ENCODE peak calls at places on chromosome 3, in six cellular contexts. X, R, Q, E, T and N are unnamed samples.

GRCh38 chr3:61882253-61882652 is 320.9 kb downstream of the PTPRG start:
- DNase-seq in T (no peak), R (no peak), E (no peak), Q (no peak), X (no peak), N (no peak)

GRCh38 chr3:105967117-105967516 is 98.3 kb upstream of the CBLB start:
- DNase-seq in Q (no peak), X (no peak), E (no peak), R (peak; percentile 42), T (no peak), N (peak; percentile 57)

GRCh38 chr3:58640700-58641372 is 25.7 kb downstream of the FAM3D start:
- DNase-seq in Q (peak; percentile 50), T (peak; percentile 78), R (peak; percentile 74), E (peak; percentile 84), X (peak; percentile 84), N (peak; percentile 53)

GRCh38 chr3:14507757-14508504 is 32.2 kb downstream of the GRIP2 start:
- DNase-seq in R (no peak), X (no peak), E (no peak), Q (no peak), T (peak; percentile 22), N (no peak)

GRCh38 chr3:8964436-8965370 is 1.4 kb upstream of the RAD18 start:
- DNase-seq in E (no peak), R (peak; percentile 70), T (peak; percentile 81), Q (peak; percentile 75), X (no peak), N (peak; percentile 33)

GRCh38 chr3:196712514-196713413 is 587 bp downstream of the PIGX start:
- DNase-seq in R (peak; percentile 57), T (peak; percentile 82), E (peak; percentile 88), Q (no peak), X (peak; percentile 80), N (peak; percentile 44)

GRCh38 chr3:52092891-52093290 is 36.5 kb upstream of the DUSP7 start:
- DNase-seq in R (no peak), Q (no peak), E (peak; percentile 34), T (no peak), X (peak; percentile 26), N (no peak)

GRCh38 chr3:172104471-172105072 is 65.2 kb downstream of the FNDC3B start:
- DNase-seq in T (no peak), X (no peak), Q (no peak), R (no peak), E (no peak), N (peak; percentile 31)

GRCh38 chr3:105195260-105195659 is 171.4 kb upstream of the ALCAM start:
- DNase-seq in T (no peak), Q (no peak), X (no peak), E (no peak), R (peak; percentile 65), N (peak; percentile 28)

DNA sequence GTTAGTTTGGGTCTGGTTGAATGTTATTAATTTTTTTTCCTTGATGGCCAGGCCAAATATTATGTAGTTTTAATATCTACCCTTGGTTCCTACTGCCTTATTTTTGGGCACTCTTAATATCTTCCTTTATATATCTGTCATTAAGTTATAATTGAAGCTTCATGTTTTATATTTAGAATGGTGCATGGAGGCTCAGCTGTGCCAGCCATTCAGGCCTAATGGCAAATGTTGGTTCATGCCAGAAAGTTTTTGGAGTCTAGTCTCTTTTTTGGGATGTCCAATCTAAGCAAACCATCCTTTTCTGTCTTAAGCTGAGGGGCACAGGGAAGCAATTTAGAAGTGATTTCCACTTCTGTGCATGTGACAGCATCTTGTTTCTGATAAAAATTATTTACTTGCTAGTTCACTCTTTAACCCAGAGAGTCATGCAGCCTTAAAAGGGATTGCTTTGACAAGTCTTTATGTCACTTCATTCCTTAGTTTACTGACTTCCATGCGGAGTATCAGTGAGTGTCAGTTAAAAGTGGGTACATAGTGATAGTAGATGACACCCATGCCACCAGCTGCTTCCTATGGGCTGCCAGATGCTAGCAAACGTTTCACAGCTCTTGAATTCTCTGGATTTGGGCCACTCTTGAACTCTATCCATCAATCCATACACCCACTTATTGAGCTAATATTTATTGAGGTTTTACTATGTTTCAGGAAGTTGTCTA is 33.0 kb downstream of the MITF start:
- DNase-seq in Q (no peak), T (no peak), R (no peak), X (no peak), E (no peak), N (no peak)
- H3K27ac ChIP-seq in Q (no peak overlapping the region), T (no peak overlapping the region), R (no peak overlapping the region), X (no peak overlapping the region), E (peak overlapping the region; percentile 71), N (no peak overlapping the region)

DNA sequence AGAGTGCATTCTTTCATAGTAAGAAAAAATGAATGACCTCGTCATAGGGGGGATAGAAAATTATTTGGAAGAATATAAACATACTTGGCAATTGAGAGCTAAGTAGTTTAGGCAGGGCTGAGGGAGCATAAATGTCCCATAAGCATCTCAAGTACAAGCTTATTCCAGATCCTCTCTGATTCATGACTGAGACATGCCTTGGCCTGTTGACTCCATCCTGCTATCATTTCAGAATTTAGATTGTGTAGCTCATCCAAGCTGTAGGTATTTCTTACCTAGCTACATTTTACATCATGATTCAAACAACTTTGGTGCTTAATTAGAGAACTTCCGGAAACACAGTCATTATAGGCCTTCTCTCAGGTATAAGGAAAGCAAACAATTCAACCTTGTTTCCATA is 12.3 kb downstream of the POGLUT1 start:
- DNase-seq in E (no peak), X (no peak), Q (no peak), R (peak; percentile 47), T (no peak), N (no peak)
- H3K27ac ChIP-seq in E (no peak overlapping the region), X (no peak overlapping the region), Q (no peak overlapping the region), R (no peak overlapping the region), T (no peak overlapping the region), N (no peak overlapping the region)

GRCh38 chr3:109188726-109189125 is 52.2 kb downstream of the C3orf85 start:
- DNase-seq in T (no peak), Q (no peak), E (no peak), X (no peak), R (no peak), N (no peak)

GRCh38 chr3:109187390-109187789 is 50.9 kb downstream of the C3orf85 start:
- DNase-seq in R (no peak), Q (no peak), E (no peak), X (no peak), T (no peak), N (no peak)

DNA sequence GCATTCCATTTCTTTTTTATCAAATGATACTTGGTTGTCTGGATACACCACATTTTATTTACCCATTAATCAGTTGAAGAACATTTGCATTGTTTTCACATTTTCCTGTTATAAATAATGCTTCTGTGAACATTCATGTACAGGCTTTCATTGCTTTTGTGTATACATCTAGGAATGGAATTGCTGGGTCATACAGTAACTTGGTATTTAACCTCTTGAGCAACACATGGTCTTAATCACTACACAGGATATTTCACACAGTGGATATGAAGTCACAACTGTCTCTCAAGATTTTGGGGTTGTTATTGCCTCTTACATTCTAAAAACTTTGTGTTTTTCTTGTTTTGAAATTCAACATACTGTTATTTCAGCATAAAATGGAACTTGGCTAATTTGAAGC is 48.2 kb downstream of the C3orf85 start:
- DNase-seq in Q (no peak), X (no peak), E (no peak), R (no peak), T (no peak), N (no peak)
- H3K27ac ChIP-seq in Q (no peak overlapping the region), X (no peak overlapping the region), E (no peak overlapping the region), R (no peak overlapping the region), T (no peak overlapping the region), N (no peak overlapping the region)

GRCh38 chr3:13479332-13479581 is 849 bp upstream of the HDAC11 start:
- DNase-seq in X (peak; percentile 68), Q (no peak), E (peak; percentile 73), R (no peak), T (peak; percentile 66), N (no peak)
- H3K27ac ChIP-seq in X (peak overlapping the region; percentile 95), Q (peak overlapping the region; percentile 58), E (peak overlapping the region; percentile 84), R (peak overlapping the region; percentile 69), T (peak overlapping the region; percentile 79), N (no peak overlapping the region)

GRCh38 chr3:123272547-123272946 is 70.8 kb downstream of the SEC22A start:
- DNase-seq in Q (no peak), T (no peak), X (no peak), E (no peak), R (peak; percentile 57), N (peak; percentile 20)
- H3K27ac ChIP-seq in Q (no peak overlapping the region), T (no peak overlapping the region), X (no peak overlapping the region), E (no peak overlapping the region), R (peak overlapping the region; percentile 52), N (peak overlapping the region; percentile 87)

DNA sequence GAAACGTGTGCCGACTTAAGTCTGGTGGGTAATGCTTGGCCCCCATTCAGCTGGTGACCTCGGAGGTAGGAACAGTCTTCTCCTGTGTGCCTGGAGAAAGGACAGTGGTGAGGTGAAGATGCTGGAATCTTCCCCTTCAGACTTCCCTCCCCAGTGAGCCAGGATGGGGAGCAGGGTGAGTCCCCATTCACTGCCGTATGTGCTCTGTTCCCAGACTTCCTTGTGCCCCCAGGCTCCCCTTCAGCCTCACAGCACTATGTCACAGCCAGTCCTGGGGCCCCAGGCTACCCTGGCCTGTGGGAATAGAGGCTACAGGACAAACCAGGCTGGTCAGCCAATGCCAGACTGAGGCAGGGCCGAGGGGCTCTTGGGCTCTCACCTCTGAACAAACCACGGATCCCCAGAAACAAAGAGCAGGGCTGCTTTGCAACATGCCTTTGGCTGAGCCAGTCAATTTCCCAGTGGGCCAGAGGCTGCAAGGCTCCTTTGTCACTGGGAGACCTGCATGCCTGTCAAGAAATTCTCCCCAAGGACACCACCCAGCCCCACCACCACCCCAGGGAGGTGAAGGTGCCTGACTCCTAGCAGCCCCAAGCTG is 31.8 kb upstream of the HHATL start:
- DNase-seq in E (peak; percentile 34), T (peak; percentile 22), R (no peak), X (no peak), Q (no peak), N (no peak)
- H3K27ac ChIP-seq in E (no peak overlapping the region), T (no peak overlapping the region), R (no peak overlapping the region), X (no peak overlapping the region), Q (no peak overlapping the region), N (no peak overlapping the region)

GRCh38 chr3:3286014-3286413 is 106.5 kb upstream of the CRBN start:
- DNase-seq in Q (no peak), R (no peak), T (no peak), E (no peak), X (no peak), N (no peak)

GRCh38 chr3:3281024-3281423 is 101.5 kb upstream of the CRBN start:
- DNase-seq in T (no peak), X (no peak), E (no peak), Q (no peak), R (no peak), N (no peak)
- H3K27ac ChIP-seq in T (no peak overlapping the region), X (no peak overlapping the region), E (no peak overlapping the region), Q (no peak overlapping the region), R (no peak overlapping the region), N (no peak overlapping the region)